ENCODE peak calls at places on chromosomes 2 and 18, in four cellular contexts. K is NCI-H2171, W is astrocyte of the hippocampus, S is HFFc6. E is an unnamed sample.

GRCh38 chr2:178363252-178363651 is 87.7 kb downstream of the PRKRA start:
- DNase-seq in W (no peak), K (no peak), S (peak), E (no peak)

GRCh38 chr2:8134105-8134903 is 547.6 kb upstream of the ID2 start:
- DNase-seq in S (no peak), W (no peak), K (no peak), E (no peak)

GRCh38 chr2:109136542-109136941 is 7.5 kb downstream of the SH3RF3 start:
- DNase-seq in W (no peak), K (no peak), S (no peak), E (no peak)

GRCh38 chr18:31821452-31822171 is 60.9 kb upstream of the SLC25A52 start:
- DNase-seq in W (no peak), K (no peak), S (no peak), E (no peak)

GRCh38 chr2:42338567-42339190 is 22.3 kb downstream of the COX7A2L start:
- DNase-seq in S (no peak), W (no peak), K (no peak), E (no peak)

GRCh38 chr2:231339318-231339717 is 56.2 kb upstream of the B3GNT7 start:
- DNase-seq in K (no peak), S (no peak), W (no peak), E (no peak)

GRCh38 chr18:77103181-77103875 is 29.3 kb downstream of the MBP start:
- DNase-seq in W (no peak), K (no peak), S (no peak), E (no peak)

GRCh38 chr2:12488365-12488972 is 228.3 kb upstream of the TRIB2 start:
- DNase-seq in W (no peak), K (no peak), S (no peak), E (no peak)

GRCh38 chr18:60049172-60049571 is 149.4 kb downstream of the PMAIP1 start:
- DNase-seq in K (no peak), S (no peak), W (no peak), E (no peak)

GRCh38 chr2:233966388-233966787 is 49.2 kb downstream of the TRPM8 start:
- DNase-seq in W (no peak), K (no peak), S (peak), E (no peak)

GRCh38 chr2:63888490-63889402 is 47.0 kb downstream of the UGP2 start:
- DNase-seq in K (peak), W (peak), S (peak), E (no peak)

GRCh38 chr2:43241558-43241957 is 15.2 kb upstream of the ZFP36L2 start:
- DNase-seq in S (no peak), W (no peak), K (no peak), E (no peak)

GRCh38 chr2:199485732-199486335 is 28.1 kb upstream of the SATB2 start:
- DNase-seq in W (peak), K (peak), S (peak), E (no peak)

GRCh38 chr2:11914455-11914854 is 168.0 kb downstream of the LPIN1 start:
- DNase-seq in S (no peak), W (no peak), K (no peak), E (no peak)

GRCh38 chr2:124816007-124816406 is 790.9 kb downstream of the CNTNAP5 start:
- DNase-seq in W (no peak), K (no peak), S (no peak), E (no peak)

GRCh38 chr2:230891509-230891908 is 26.8 kb downstream of the ITM2C start:
- DNase-seq in S (no peak), W (no peak), K (peak), E (no peak)